ENCODE peak calls at places on chromosome 22, in five cellular contexts. N, T, P, Q and Z are unnamed samples.

GRCh38 chr22:39900306-39901227 is at the start of gene GRAP2:
- DNase-seq in N (no peak), T (no peak), P (no peak), Q (no peak), Z (no peak)

GRCh38 chr22:27485842-27486241 is 315.7 kb downstream of the MN1 start:
- DNase-seq in N (no peak), T (no peak), P (no peak), Q (no peak), Z (no peak)

GRCh38 chr22:36536717-36537116 is 7.8 kb upstream of the EIF3D start:
- DNase-seq in N (no peak), T (no peak), P (no peak), Q (no peak), Z (no peak)

GRCh38 chr22:21682385-21683175 is 16.8 kb downstream of the PPIL2 start:
- DNase-seq in N (no peak), T (no peak), P (no peak), Q (no peak), Z (no peak)

GRCh38 chr22:33352768-33353167 is 294.6 kb upstream of the SYN3 start:
- DNase-seq in N (no peak), T (no peak), P (no peak), Q (no peak), Z (no peak)

GRCh38 chr22:21791635-21792625 is 56.3 kb upstream of the YPEL1 start:
- DNase-seq in N (no peak), T (no peak), P (peak; percentile 61), Q (no peak), Z (no peak)

GRCh38 chr22:50581950-50582561 is 593 bp downstream of the CHKB start:
- DNase-seq in N (no peak), T (no peak), P (peak; percentile 3), Q (peak; percentile 86), Z (no peak)

GRCh38 chr22:24510694-24511625 is 15.8 kb downstream of the UPB1 start:
- DNase-seq in N (no peak), T (no peak), P (peak; percentile 74), Q (peak; percentile 45), Z (no peak)

GRCh38 chr22:35985361-35985760 is 43.3 kb downstream of the RBFOX2 start:
- DNase-seq in N (no peak), T (no peak), P (no peak), Q (no peak), Z (no peak)

GRCh38 chr22:38959574-38959973 is 2.2 kb downstream of the APOBEC3A start:
- DNase-seq in N (no peak), T (no peak), P (no peak), Q (peak; percentile 43), Z (no peak)

GRCh38 chr22:36227396-36227795 is 11.9 kb downstream of the APOL2 start:
- DNase-seq in N (no peak), T (no peak), P (no peak), Q (no peak), Z (no peak)

GRCh38 chr22:32050678-32051515 is 7.8 kb downstream of the SLC5A1 start:
- DNase-seq in N (peak; percentile 34), T (peak; percentile 23), P (peak; percentile 88), Q (peak; percentile 72), Z (peak; percentile 64)

GRCh38 chr22:35561796-35562526 is 21.3 kb downstream of the RASD2 start:
- DNase-seq in N (no peak), T (no peak), P (peak; percentile 85), Q (no peak), Z (no peak)

GRCh38 chr22:36608987-36609386 is 80.0 kb upstream of the EIF3D start:
- DNase-seq in N (no peak), T (no peak), P (no peak), Q (no peak), Z (no peak)

GRCh38 chr22:30556388-30556787 is 9.8 kb upstream of the SEC14L6 start:
- DNase-seq in N (no peak), T (no peak), P (no peak), Q (no peak), Z (no peak)
- TF ChIP-seq CTCF in N (no peak), T (no peak), P (no peak), Q (no peak), Z (no peak)

DNA sequence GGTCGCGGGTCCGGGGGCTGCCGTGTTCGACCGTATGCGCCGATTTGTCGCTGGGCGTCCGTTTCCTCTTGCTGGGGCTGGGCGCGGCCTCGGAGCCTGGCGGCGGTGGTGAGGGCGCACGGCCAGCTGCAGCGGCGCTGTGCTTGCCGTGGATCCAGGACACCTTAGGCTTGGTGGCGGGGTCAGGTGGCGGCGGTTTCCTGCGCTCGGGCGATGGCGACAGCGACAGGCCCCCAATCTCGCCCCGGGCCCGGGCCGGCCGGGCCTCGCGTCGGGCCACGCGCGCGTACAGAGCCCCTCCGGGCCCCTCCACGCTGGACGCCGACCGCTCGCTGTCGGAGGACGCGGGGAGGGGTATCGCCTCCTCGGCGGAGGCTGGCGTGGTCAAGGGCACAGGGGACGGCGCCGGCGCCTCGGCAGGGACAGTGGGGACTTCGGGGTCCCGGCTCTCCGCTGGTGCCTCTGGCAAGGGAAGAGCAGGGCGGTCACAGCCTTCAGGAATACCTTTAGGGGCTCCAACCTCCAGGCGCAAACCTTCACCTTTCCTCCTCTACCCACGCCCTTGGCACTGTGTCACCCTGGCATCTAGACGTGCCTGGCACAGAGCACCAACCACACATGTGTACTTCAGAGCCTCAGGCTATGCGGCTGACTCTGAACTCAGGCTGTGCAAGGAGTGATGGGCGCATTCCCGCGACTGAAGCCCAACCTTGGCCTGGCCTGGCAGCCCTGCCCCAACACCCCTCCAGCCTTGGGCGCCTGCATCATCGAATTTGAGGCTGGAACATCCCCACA is 11.6 kb downstream of the SCARF2 start:
- DNase-seq in N (no peak), T (no peak), P (no peak), Q (peak; percentile 70), Z (peak; percentile 64)
- H3K4me1 ChIP-seq in N (peaks cover 10% of the 10 kb centered on the region), T (peaks cover 45% of the 10 kb centered on the region), P (peaks cover 13% of the 10 kb centered on the region), Q (peaks cover 10% of the 10 kb centered on the region), Z (peaks cover 9% of the 10 kb centered on the region)

DNA sequence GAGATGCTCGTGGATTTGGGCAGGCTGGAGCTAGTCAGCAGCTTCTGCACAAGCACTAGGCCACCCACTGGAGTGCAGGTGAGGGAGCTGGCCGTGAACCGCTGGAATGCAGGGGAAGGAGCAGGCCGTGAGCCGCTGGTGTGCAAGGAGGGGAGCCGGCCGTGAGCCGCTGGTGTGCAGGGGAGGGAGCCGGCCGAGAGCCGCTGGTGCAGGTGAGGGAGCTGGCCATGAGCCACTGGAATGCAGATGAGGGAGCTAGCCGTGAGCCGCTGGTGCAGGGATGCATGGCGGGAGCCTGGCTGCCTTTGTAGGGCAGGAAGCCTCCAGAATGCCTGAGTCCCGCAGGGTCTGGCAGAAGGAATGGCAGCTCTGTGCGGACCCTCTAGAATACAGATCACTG is 4220.0 kb upstream of the OR11H1 start:
- DNase-seq in N (no peak), T (no peak), P (no peak), Q (no peak), Z (no peak)
- H3K36me3 ChIP-seq in N (no peaks in the 10 kb centered on the region), T (no peaks in the 10 kb centered on the region), P (no peaks in the 10 kb centered on the region), Q (no peaks in the 10 kb centered on the region), Z (no peaks in the 10 kb centered on the region)

GRCh38 chr22:28812491-28812890 is 12.1 kb upstream of the XBP1 start:
- DNase-seq in N (no peak), T (no peak), P (no peak), Q (peak; percentile 16), Z (no peak)

GRCh38 chr22:28815101-28815500 is 14.7 kb upstream of the XBP1 start:
- DNase-seq in N (no peak), T (no peak), P (no peak), Q (peak; percentile 9), Z (no peak)

GRCh38 chr22:28810839-28811491 is 10.6 kb upstream of the XBP1 start:
- DNase-seq in N (no peak), T (peak; percentile 23), P (no peak), Q (peak; percentile 23), Z (no peak)

GRCh38 chr22:28815729-28816128 is 15.4 kb upstream of the XBP1 start:
- DNase-seq in N (no peak), T (no peak), P (no peak), Q (peak; percentile 8), Z (no peak)

GRCh38 chr22:28813772-28814518 is 13.6 kb upstream of the XBP1 start:
- DNase-seq in N (peak; percentile 76), T (peak; percentile 31), P (no peak), Q (peak; percentile 59), Z (peak; percentile 89)
- TF ChIP-seq CTCF in N (no peak), T (no peak), P (no peak), Q (no peak), Z (no peak)

DNA sequence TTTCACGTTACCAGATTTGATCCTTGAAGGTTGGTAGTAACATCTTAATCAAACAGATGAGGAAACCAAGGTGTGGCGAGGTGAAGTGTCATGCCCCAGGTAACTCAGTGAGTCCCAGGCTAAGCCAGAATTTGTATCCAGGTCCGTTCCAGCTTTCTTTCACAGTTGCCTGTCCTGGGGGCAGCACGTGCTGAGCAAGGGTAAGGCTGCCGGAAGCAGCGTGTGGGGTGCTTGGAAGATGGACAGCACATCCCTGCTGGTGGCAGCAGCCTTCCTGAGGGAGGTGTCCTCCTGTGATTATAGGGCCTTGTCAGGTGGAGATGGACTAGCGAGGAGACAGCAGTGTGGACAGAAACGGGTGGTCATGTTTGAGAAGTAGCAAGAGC is 50.9 kb downstream of the TRIOBP start:
- DNase-seq in N (no peak), T (no peak), P (no peak), Q (no peak), Z (no peak)
- H3K4me1 ChIP-seq in N (peaks cover 41% of the 10 kb centered on the region), T (peaks cover 76% of the 10 kb centered on the region), P (peaks cover 72% of the 10 kb centered on the region), Q (peaks cover 50% of the 10 kb centered on the region), Z (peaks cover 51% of the 10 kb centered on the region)

GRCh38 chr22:41216984-41217383 is 11.9 kb downstream of the L3MBTL2 start:
- DNase-seq in N (no peak), T (no peak), P (no peak), Q (no peak), Z (no peak)
- H3K36me3 ChIP-seq in N (peaks cover 28% of the 10 kb centered on the region), T (peaks cover 65% of the 10 kb centered on the region), P (peaks cover 10% of the 10 kb centered on the region), Q (peaks cover 14% of the 10 kb centered on the region), Z (peaks cover 8% of the 10 kb centered on the region)

GRCh38 chr22:45832180-45832579 is 144.8 kb downstream of the WNT7B start:
- DNase-seq in N (no peak), T (no peak), P (no peak), Q (no peak), Z (no peak)
- TF ChIP-seq CTCF in N (no peak), T (no peak), P (no peak), Q (no peak), Z (no peak)

GRCh38 chr22:46575915-46576555 is 38.6 kb upstream of the CELSR1 start:
- DNase-seq in N (peak; percentile 75), T (no peak), P (no peak), Q (peak; percentile 73), Z (peak; percentile 42)
- H3K4me1 ChIP-seq in N (peaks cover 31% of the 10 kb centered on the region), T (peaks cover 65% of the 10 kb centered on the region), P (peaks cover 22% of the 10 kb centered on the region), Q (peaks cover 36% of the 10 kb centered on the region), Z (peaks cover 45% of the 10 kb centered on the region)